ENCODE peak calls at places on chromosome 14, in five cellular contexts. D is HFF-Myc, C is AG09309, T is GM23338, P is cardiac fibroblast. Q is an unnamed sample.

GRCh38 chr14:50053935-50054334 is 62.4 kb downstream of the VCPKMT start:
- DNase-seq in T (no peak), C (no peak), D (no peak), P (no peak), Q (no peak)

GRCh38 chr14:58815046-58815701 is 177.4 kb downstream of the DACT1 start:
- DNase-seq in D (no peak), T (no peak), C (no peak), P (peak), Q (no peak)

GRCh38 chr14:86990396-86990795 is 1002.6 kb downstream of the GALC start:
- DNase-seq in D (no peak), C (no peak), T (no peak), P (no peak), Q (no peak)

GRCh38 chr14:22388669-22389625 is 200.1 kb downstream of the DAD1 start:
- DNase-seq in D (no peak), T (no peak), C (no peak), P (peak), Q (peak)

GRCh38 chr14:51298895-51299294 is 58.8 kb downstream of the TMX1 start:
- DNase-seq in T (no peak), D (no peak), P (peak), C (no peak), Q (no peak)

GRCh38 chr14:57760891-57761290 is 105.0 kb downstream of the SLC35F4 start:
- DNase-seq in D (no peak), C (no peak), P (no peak), T (no peak), Q (no peak)

GRCh38 chr14:80095623-80096022 is 115.7 kb downstream of the DIO2 start:
- DNase-seq in P (peak), D (peak), T (no peak), C (peak), Q (peak)

GRCh38 chr14:66662374-66662773 is 154.4 kb downstream of the GPHN start:
- DNase-seq in T (peak), D (no peak), C (no peak), P (peak), Q (no peak)

GRCh38 chr14:102213984-102214658 is 74.4 kb downstream of the WDR20 start:
- DNase-seq in C (no peak), P (no peak), D (no peak), T (peak), Q (no peak)

GRCh38 chr14:23159516-23159915 is 23.9 kb downstream of the SLC7A8 start:
- DNase-seq in P (no peak), D (no peak), T (no peak), C (no peak), Q (no peak)

GRCh38 chr14:104680056-104680805 is 9.2 kb upstream of the INF2 start:
- DNase-seq in T (no peak), P (peak), C (peak), D (no peak), Q (no peak)

GRCh38 chr14:28681681-28682080 is 84.9 kb upstream of the FOXG1 start:
- DNase-seq in T (peak), D (no peak), C (no peak), P (no peak), Q (no peak)
- TF ChIP-seq CTCF in T (peak), D (no peak), C (no peak), P (no peak), Q (no peak)

DNA sequence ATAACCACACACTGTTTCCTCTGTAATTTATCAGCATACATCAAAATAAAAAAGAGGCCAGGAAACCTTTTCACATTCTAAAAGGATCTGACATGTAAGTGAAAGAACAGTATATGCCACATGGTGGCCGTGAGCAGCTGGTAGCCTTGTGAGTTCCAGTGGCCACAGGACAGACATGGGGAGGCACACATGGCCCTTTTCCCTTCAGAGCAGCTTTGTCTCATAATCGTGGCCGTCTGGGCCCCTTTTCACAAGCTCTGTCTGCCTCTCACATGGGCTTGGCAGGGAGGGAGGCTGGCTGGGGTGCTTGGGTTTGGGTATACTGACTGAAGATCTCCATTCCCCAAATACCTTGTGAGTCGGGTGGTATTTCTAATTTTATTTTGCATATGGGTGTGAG is 1.5 kb upstream of the ZDHHC22 start:
- DNase-seq in D (no peak), C (no peak), T (no peak), P (no peak), Q (no peak)
- H3K4me3 ChIP-seq in D (no peak), C (no peak), T (peak), P (no peak), Q (no peak)

GRCh38 chr14:94412671-94413638 is 24.6 kb upstream of the SERPINA1 start:
- DNase-seq in T (peak), P (peak), C (no peak), D (no peak), Q (no peak)
- TF ChIP-seq CTCF in T (peak), P (peak), C (peak), D (peak), Q (peak)

GRCh38 chr14:99035268-99035667 is 236.7 kb downstream of the BCL11B start:
- DNase-seq in C (no peak), D (peak), P (no peak), T (no peak), Q (no peak)

GRCh38 chr14:99034711-99035171 is 237.3 kb downstream of the BCL11B start:
- DNase-seq in D (no peak), T (peak), P (no peak), C (no peak), Q (no peak)

GRCh38 chr14:99037777-99038176 is 234.2 kb downstream of the BCL11B start:
- DNase-seq in D (no peak), C (no peak), T (peak), P (no peak), Q (no peak)

GRCh38 chr14:99036594-99037293 is 235.3 kb downstream of the BCL11B start:
- DNase-seq in P (no peak), D (no peak), C (no peak), T (no peak), Q (no peak)

GRCh38 chr14:99035712-99036593 is 236.0 kb downstream of the BCL11B start:
- DNase-seq in C (peak), D (peak), P (peak), T (peak), Q (peak)
- H3K4me3 ChIP-seq in C (no peak), D (no peak), P (no peak), T (no peak), Q (peak)

GRCh38 chr14:99750746-99751450 is 42.3 kb upstream of the EML1 start:
- DNase-seq in T (no peak), C (no peak), D (no peak), P (no peak), Q (no peak)

GRCh38 chr14:99751539-99752485 is 41.4 kb upstream of the EML1 start:
- DNase-seq in P (peak), C (no peak), D (no peak), T (no peak), Q (no peak)

GRCh38 chr14:99748529-99748928 is 44.7 kb upstream of the EML1 start:
- DNase-seq in C (no peak), P (no peak), D (no peak), T (no peak), Q (no peak)

GRCh38 chr14:99749142-99749541 is 44.1 kb upstream of the EML1 start:
- DNase-seq in C (no peak), D (no peak), T (peak), P (no peak), Q (no peak)

DNA sequence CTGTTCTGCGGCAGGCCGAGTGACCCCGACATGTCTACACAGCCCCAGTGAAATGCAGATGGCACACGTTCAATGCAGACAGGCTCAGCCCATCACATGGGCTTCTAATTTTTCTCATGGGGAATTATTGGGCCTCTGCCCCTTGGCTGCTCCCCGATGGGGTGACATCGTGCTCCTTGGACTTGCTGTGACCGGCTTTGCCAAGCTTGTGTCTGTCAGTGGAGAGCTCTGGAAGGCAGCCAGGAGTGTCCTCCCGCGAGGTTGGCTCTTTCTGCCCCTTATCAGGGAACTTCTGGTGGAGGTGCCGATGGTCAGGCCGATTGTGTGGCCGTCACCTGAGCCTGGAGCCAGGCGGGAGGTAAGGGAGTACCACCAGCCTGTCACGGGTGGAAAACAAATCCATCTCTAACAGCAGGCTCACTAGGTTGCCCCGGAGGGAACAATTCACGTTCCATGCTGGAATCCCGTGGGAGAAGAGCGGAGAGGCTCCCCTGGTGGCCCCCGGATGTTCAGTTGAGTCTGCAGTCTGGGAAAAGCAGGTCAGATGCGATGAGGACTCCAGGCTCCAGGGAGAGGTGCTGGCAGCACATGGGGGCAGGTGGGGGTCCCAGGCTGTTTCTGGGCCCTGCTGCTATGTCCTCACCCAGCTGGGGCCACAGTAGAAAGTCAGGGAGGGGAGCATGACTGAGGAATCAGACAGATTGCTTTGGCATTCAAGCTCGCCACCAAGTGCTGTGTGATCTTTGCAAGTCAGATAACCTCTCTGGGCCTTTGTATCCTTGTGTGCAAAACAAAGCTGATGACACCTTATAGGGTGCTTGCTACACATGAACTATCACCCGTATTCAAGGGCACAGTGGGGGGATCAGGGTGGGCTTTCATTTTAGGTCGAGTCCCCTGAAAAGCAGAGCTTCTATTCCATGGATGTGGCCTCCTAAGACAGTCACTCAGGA is 43.2 kb upstream of the EML1 start:
- DNase-seq in C (no peak), D (no peak), P (no peak), T (no peak), Q (no peak)
- TF ChIP-seq CTCF in C (no peak), D (no peak), P (no peak), T (no peak), Q (no peak)

Q was measured in AG04449.